ENCODE peak calls at places on chromosomes 2 and 18, in four cellular contexts. F is HT-29, Q is astrocyte of the spinal cord, Z is iris pigment epithelial cell. M is an unnamed sample.

GRCh38 chr2:54839526-54840255 is 116.2 kb downstream of the EML6 start:
- DNase-seq in Z (no peak), F (no peak), Q (no peak), M (no peak)

GRCh38 chr2:39913648-39914456 is 134.8 kb upstream of the THUMPD2 start:
- DNase-seq in Q (peak), Z (peak), F (peak), M (no peak)

GRCh38 chr2:64228126-64228678 is 84.0 kb upstream of the PELI1 start:
- DNase-seq in Z (peak), Q (peak), F (peak), M (peak)

GRCh38 chr18:27685807-27686412 is 491.0 kb downstream of the CDH2 start:
- DNase-seq in F (peak), Q (peak), Z (peak), M (peak)

GRCh38 chr2:62665446-62665845 is 40.1 kb upstream of the EHBP1 start:
- DNase-seq in Z (no peak), Q (no peak), F (no peak), M (no peak)

GRCh38 chr2:46275995-46276394 is 21.2 kb upstream of the EPAS1 start:
- DNase-seq in Q (no peak), Z (peak), F (no peak), M (no peak)

GRCh38 chr2:119158563-119159347 is at the start of gene C1QL2:
- DNase-seq in Z (no peak), Q (no peak), F (no peak), M (no peak)

GRCh38 chr2:135490381-135490780 is 40.6 kb downstream of the ZRANB3 start:
- DNase-seq in Z (peak), Q (peak), F (no peak), M (no peak)

GRCh38 chr2:85785027-85785822 is 31.4 kb downstream of the ATOH8 start:
- DNase-seq in F (no peak), Q (peak), Z (peak), M (peak)

GRCh38 chr2:95053543-95053942 is 28.0 kb downstream of the MAL start:
- DNase-seq in Z (no peak), Q (no peak), F (peak), M (peak)

GRCh38 chr2:172889767-172890430 is 154.3 kb downstream of the RAPGEF4 start:
- DNase-seq in Q (no peak), Z (no peak), F (no peak), M (no peak)